ENCODE peak calls at places on chromosomes 13 and 19, in four cellular contexts. S is psoas muscle, Y is tibial nerve, U is NCI-H1092 treated with DMSO at 0.1 percent for 48 hours. X is an unnamed sample.

GRCh38 chr19:47446534-47447469 is 24.9 kb downstream of the SLC8A2 start:
- DNase-seq in S (no peak), Y (no peak), U (no peak), X (no peak)

GRCh38 chr13:41547253-41548000 is 90.1 kb downstream of the RGCC start:
- DNase-seq in S (peak; percentile 69), Y (peak; percentile 71), U (no peak), X (peak; percentile 18)

GRCh38 chr19:30551271-30551670 is 179.1 kb downstream of the ZNF536 start:
- DNase-seq in S (no peak), Y (no peak), U (no peak), X (no peak)

GRCh38 chr13:21719463-21719862 is 48.6 kb downstream of the FGF9 start:
- DNase-seq in S (no peak), Y (no peak), U (no peak), X (no peak)

GRCh38 chr13:46684287-46685001 is 112.5 kb downstream of the ESD start:
- DNase-seq in S (no peak), Y (no peak), U (no peak), X (no peak)

GRCh38 chr13:25037057-25037813 is 58.7 kb upstream of the PABPC3 start:
- DNase-seq in S (no peak), Y (no peak), U (peak; percentile 63), X (peak; percentile 24)

GRCh38 chr19:31346184-31346583 is 3.1 kb downstream of the TSHZ3 start:
- DNase-seq in S (no peak), Y (no peak), U (no peak), X (no peak)

GRCh38 chr13:58531614-58532013 is 900.1 kb downstream of the PCDH17 start:
- DNase-seq in S (no peak), Y (no peak), U (no peak), X (no peak)

X was measured in AG09309.